ENCODE peak calls at places on chromosomes 7 and 10, in four cellular contexts. B is IMR-90, R is neuronal stem cell, D is PC-3. C is an unnamed sample.

GRCh38 chr10:128435811-128436210 is 309.6 kb upstream of the MKI67 start:
- DNase-seq in R (no peak), D (no peak), B (no peak), C (no peak)

GRCh38 chr10:22259280-22259679 is 41.5 kb upstream of the EBLN1 start:
- DNase-seq in R (no peak), B (no peak), D (peak; percentile 11), C (peak; percentile 59)

GRCh38 chr7:44646176-44646920 is 39.9 kb downstream of the OGDH start:
- DNase-seq in B (no peak), D (no peak), R (no peak), C (peak; percentile 50)

GRCh38 chr10:63236113-63236935 is 103.2 kb downstream of the NRBF2 start:
- DNase-seq in D (peak; percentile 100), R (no peak), B (peak; percentile 96), C (no peak)

GRCh38 chr10:26460736-26461135 is 22.6 kb downstream of the APBB1IP start:
- DNase-seq in R (no peak), D (no peak), B (no peak), C (peak; percentile 44)

GRCh38 chr7:101595766-101596537 is 33.1 kb downstream of the MYL10 start:
- DNase-seq in R (no peak), D (no peak), B (no peak), C (no peak)

GRCh38 chr7:113071465-113071864 is 15.2 kb downstream of the GPR85 start:
- DNase-seq in D (no peak), R (no peak), B (peak; percentile 33), C (peak; percentile 68)

GRCh38 chr10:52599586-52600200 is 172.9 kb downstream of the MBL2 start:
- DNase-seq in D (no peak), R (no peak), B (no peak), C (no peak)

GRCh38 chr7:40765633-40766032 is 630.8 kb downstream of the SUGCT start:
- DNase-seq in D (no peak), R (no peak), B (no peak), C (no peak)

GRCh38 chr7:102094311-102094710 is 192.4 kb upstream of the SH2B2 start:
- DNase-seq in D (no peak), B (no peak), R (no peak), C (no peak)

GRCh38 chr10:114031113-114031512 is 12.6 kb upstream of the ADRB1 start:
- DNase-seq in R (no peak), D (peak; percentile 47), B (no peak), C (no peak)

GRCh38 chr7:156666368-156667109 is 26.0 kb downstream of the RNF32 start:
- DNase-seq in D (no peak), B (peak; percentile 11), R (no peak), C (no peak)

GRCh38 chr10:119737827-119738226 is 12.0 kb downstream of the INPP5F start:
- DNase-seq in R (no peak), D (peak; percentile 78), B (peak; percentile 88), C (no peak)

GRCh38 chr10:86671985-86672710 is 3.8 kb downstream of the LDB3 start:
- DNase-seq in B (peak; percentile 25), D (no peak), R (no peak), C (peak; percentile 44)

GRCh38 chr10:121426307-121426706 is 171.9 kb downstream of the FGFR2 start:
- DNase-seq in R (no peak), B (no peak), D (peak; percentile 19), C (peak; percentile 77)

GRCh38 chr7:157495594-157495993 is 158.8 kb downstream of the DNAJB6 start:
- DNase-seq in D (no peak), B (no peak), R (no peak), C (no peak)

GRCh38 chr7:54349259-54349658 is 192.9 kb upstream of the VSTM2A start:
- DNase-seq in D (peak; percentile 52), B (no peak), R (no peak), C (no peak)

GRCh38 chr10:95268438-95268837 is 22.4 kb downstream of the PDLIM1 start:
- DNase-seq in R (no peak), B (peak; percentile 60), D (no peak), C (no peak)

GRCh38 chr10:11684717-11685645 is 57.2 kb upstream of the ECHDC3 start:
- DNase-seq in B (peak; percentile 86), R (no peak), D (peak; percentile 86), C (peak; percentile 95)

GRCh38 chr7:101302641-101303101 is 18.9 kb downstream of the IFT22 start:
- DNase-seq in D (no peak), B (no peak), R (no peak), C (no peak)

GRCh38 chr10:112283100-112283499 is at the start of gene TECTB:
- DNase-seq in R (no peak), B (no peak), D (no peak), C (no peak)

GRCh38 chr7:129468547-129468946 is 33.8 kb upstream of the SMKR1 start:
- DNase-seq in D (no peak), B (no peak), R (no peak), C (no peak)

GRCh38 chr10:124678566-124679240 is 65.5 kb downstream of the FAM53B start:
- DNase-seq in D (no peak), B (no peak), R (no peak), C (no peak)

GRCh38 chr7:117227091-117227490 is 95.8 kb downstream of the WNT2 start:
- DNase-seq in R (no peak), D (no peak), B (peak; percentile 31), C (no peak)

GRCh38 chr7:50355817-50356178 is 51.3 kb downstream of the IKZF1 start:
- DNase-seq in D (no peak), R (no peak), B (no peak), C (no peak)

GRCh38 chr7:92133737-92134270 is 473 bp downstream of the CYP51A1 start:
- DNase-seq in R (peak; percentile 82), B (peak; percentile 61), D (peak; percentile 41), C (peak; percentile 84)

GRCh38 chr10:73999703-74000102 is 1.8 kb downstream of the VCL start:
- DNase-seq in D (peak; percentile 76), R (no peak), B (peak; percentile 59), C (no peak)

GRCh38 chr7:84722086-84722485 is 464.8 kb downstream of the SEMA3D start:
- DNase-seq in D (no peak), B (peak; percentile 65), R (no peak), C (no peak)

GRCh38 chr10:118290471-118290995 is 51.6 kb downstream of the FAM204A start:
- DNase-seq in B (no peak), R (no peak), D (no peak), C (no peak)

GRCh38 chr10:5547684-5547933 is 22.8 kb downstream of the CALML3 start:
- DNase-seq in B (no peak), R (no peak), D (no peak), C (no peak)

GRCh38 chr10:5545426-5545777 is 20.6 kb downstream of the CALML3 start:
- DNase-seq in D (no peak), R (no peak), B (no peak), C (no peak)

GRCh38 chr10:5546891-5547683 is 22.3 kb downstream of the CALML3 start:
- DNase-seq in R (no peak), D (peak; percentile 90), B (peak; percentile 67), C (no peak)

GRCh38 chr10:5545011-5545410 is 20.2 kb downstream of the CALML3 start:
- DNase-seq in B (no peak), R (no peak), D (no peak), C (no peak)

GRCh38 chr10:5545778-5546710 is 21.3 kb downstream of the CALML3 start:
- DNase-seq in D (peak; percentile 60), B (peak; percentile 97), R (no peak), C (no peak)
- H3K27ac ChIP-seq in D (peak overlapping the region; percentile 100), B (peak overlapping the region; percentile 83), R (no peak overlapping the region), C (no peak overlapping the region)

GRCh38 chr10:44295619-44296222 is 89.2 kb downstream of the CXCL12 start:
- DNase-seq in D (no peak), B (peak; percentile 17), R (no peak), C (no peak)

GRCh38 chr10:44293842-44294241 is 91.1 kb downstream of the CXCL12 start:
- DNase-seq in R (no peak), D (no peak), B (peak; percentile 92), C (no peak)

GRCh38 chr10:44294726-44295412 is 90.0 kb downstream of the CXCL12 start:
- DNase-seq in R (no peak), B (no peak), D (no peak), C (no peak)

GRCh38 chr10:44292390-44293002 is 92.4 kb downstream of the CXCL12 start:
- DNase-seq in B (no peak), R (no peak), D (no peak), C (no peak)

GRCh38 chr10:44293306-44293778 is 91.6 kb downstream of the CXCL12 start:
- DNase-seq in D (no peak), B (no peak), R (no peak), C (peak; percentile 7)
- H3K9ac ChIP-seq in D (no peak overlapping the region), B (no peak overlapping the region), R (no peak overlapping the region), C (no peak overlapping the region)

GRCh38 chr7:95547949-95548348 is 48.4 kb downstream of the PDK4 start:
- DNase-seq in D (peak; percentile 41), B (no peak), R (no peak), C (no peak)

GRCh38 chr7:95547356-95547755 is 49.0 kb downstream of the PDK4 start:
- DNase-seq in D (no peak), R (no peak), B (no peak), C (no peak)

GRCh38 chr7:95545666-95546065 is 50.6 kb downstream of the PDK4 start:
- DNase-seq in R (no peak), B (no peak), D (no peak), C (no peak)

GRCh38 chr7:95545007-95545615 is 51.2 kb downstream of the PDK4 start:
- DNase-seq in R (no peak), B (peak; percentile 65), D (peak; percentile 71), C (no peak)

GRCh38 chr7:95546647-95547046 is 49.7 kb downstream of the PDK4 start:
- DNase-seq in R (no peak), B (no peak), D (no peak), C (no peak)
- H3K4me1 ChIP-seq in R (peaks cover 5% of the 10 kb centered on the region), B (no peaks in the 10 kb centered on the region), D (peaks cover 37% of the 10 kb centered on the region), C (no peaks in the 10 kb centered on the region)

GRCh38 chr10:4807803-4808507 is 18.1 kb upstream of the AKR1E2 start:
- DNase-seq in D (peak; percentile 74), R (no peak), B (peak; percentile 86), C (no peak)
- H3K27ac ChIP-seq in D (peak overlapping the region; percentile 95), R (no peak overlapping the region), B (peak overlapping the region; percentile 53), C (no peak overlapping the region)

DNA sequence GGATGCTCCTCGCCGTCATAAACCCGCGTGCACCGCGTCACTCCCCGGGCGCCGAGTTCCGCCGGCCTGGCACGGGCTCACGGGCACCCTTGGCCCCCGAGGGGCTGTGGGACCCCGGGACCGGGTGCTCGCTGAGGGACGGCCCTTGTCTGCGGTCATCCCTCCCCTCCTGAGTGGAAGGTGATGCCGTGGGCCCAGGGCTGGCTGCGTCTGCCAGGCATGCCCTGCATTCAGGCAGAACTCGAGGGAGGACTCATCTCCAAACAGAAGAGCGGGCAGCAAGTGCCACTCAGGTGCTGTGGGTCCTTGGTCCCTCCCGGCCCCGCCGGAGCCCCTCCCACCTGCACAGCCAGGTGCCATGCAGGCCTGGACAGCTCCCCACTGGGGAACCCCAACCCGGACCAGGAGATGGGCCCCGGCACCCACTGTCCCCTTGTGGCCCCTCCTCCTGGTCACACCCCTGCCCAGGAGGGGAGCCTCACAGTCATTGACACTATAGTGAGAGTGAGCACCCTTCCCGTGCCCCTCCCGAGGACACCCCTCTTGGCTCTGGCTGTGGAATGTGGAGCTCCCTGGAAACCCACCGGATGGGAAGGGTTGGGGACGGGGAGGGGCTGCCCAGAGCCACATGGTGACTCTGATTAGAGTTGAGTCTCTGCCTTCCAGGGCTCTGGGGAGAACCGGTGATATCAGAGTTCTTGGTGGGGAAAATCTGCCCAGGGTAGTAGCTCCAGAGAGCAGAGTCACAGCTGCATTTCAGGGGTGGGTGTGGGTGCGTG is 61.5 kb downstream of the UNCX start:
- DNase-seq in D (no peak), B (no peak), R (no peak), C (no peak)
- H3K9ac ChIP-seq in D (no peak overlapping the region), B (no peak overlapping the region), R (no peak overlapping the region), C (no peak overlapping the region)